ENCODE peak calls at places on chromosomes 13 and 19, in nine cellular contexts. T is tibial artery; N is left lung; R is CD4-positive, alpha-beta memory T cell; X is heart right ventricle; J is neural progenitor cell; V is pancreas; M is lower lobe of right lung; K is A549. A is an unnamed sample.

GRCh38 chr13:37595162-37595561 is 3.4 kb downstream of the POSTN start:
- DNase-seq in T (no peak), K (no peak), R (no peak), J (no peak), X (no peak), V (no peak), N (no peak), M (no peak), A (no peak)

GRCh38 chr19:14556662-14557188 is 15.1 kb downstream of the NDUFB7 start:
- DNase-seq in K (peak; percentile 83), T (peak; percentile 44), V (peak; percentile 90), X (peak; percentile 84), M (peak; percentile 85), J (peak; percentile 91), R (peak; percentile 65), N (peak; percentile 81), A (no peak)

GRCh38 chr19:6568816-6569215 is 22.1 kb downstream of the CD70 start:
- DNase-seq in V (no peak), J (no peak), K (no peak), R (no peak), M (no peak), T (no peak), N (no peak), X (no peak), A (no peak)

GRCh38 chr13:96796234-96796633 is 198.0 kb downstream of the OXGR1 start:
- DNase-seq in V (no peak), T (no peak), M (no peak), J (no peak), X (no peak), N (no peak), R (no peak), K (no peak), A (no peak)

GRCh38 chr13:60226507-60226906 is 62.8 kb upstream of the DIAPH3 start:
- DNase-seq in R (no peak), K (peak; percentile 28), X (no peak), J (peak; percentile 69), T (no peak), V (no peak), N (no peak), M (no peak), A (no peak)

GRCh38 chr19:843180-843835 is 2.5 kb downstream of the PRTN3 start:
- DNase-seq in J (peak; percentile 79), T (no peak), R (no peak), K (peak; percentile 55), N (no peak), X (peak; percentile 51), V (no peak), M (peak; percentile 63), A (no peak)

GRCh38 chr19:8697671-8698432 is 743 bp downstream of the ACTL9 start:
- DNase-seq in J (peak; percentile 41), K (no peak), T (no peak), R (no peak), M (no peak), N (no peak), V (peak; percentile 39), X (no peak), A (no peak)

GRCh38 chr19:44212865-44213346 is 574 bp downstream of the ZNF227 start:
- DNase-seq in V (no peak), X (no peak), J (peak; percentile 28), K (peak; percentile 40), R (no peak), N (no peak), M (no peak), T (no peak), A (no peak)

GRCh38 chr13:21208755-21209154 is 32.3 kb downstream of the MRPL57 start:
- DNase-seq in K (no peak), V (no peak), R (no peak), T (no peak), J (no peak), M (no peak), X (no peak), N (no peak), A (no peak)

GRCh38 chr13:26628706-26629105 is 71.2 kb downstream of the WASF3 start:
- DNase-seq in K (peak; percentile 14), X (no peak), V (no peak), M (no peak), R (no peak), N (no peak), T (no peak), J (peak; percentile 41), A (no peak)

GRCh38 chr13:27481766-27482165 is 31.4 kb upstream of the MTIF3 start:
- DNase-seq in J (peak; percentile 81), R (no peak), K (peak; percentile 51), V (peak; percentile 65), X (no peak), N (peak; percentile 37), M (peak; percentile 63), T (no peak), A (peak; percentile 63)

GRCh38 chr13:100666124-100666523 is 8.5 kb downstream of the TMTC4 start:
- DNase-seq in M (no peak), X (no peak), J (no peak), T (no peak), K (no peak), R (no peak), V (no peak), N (no peak), A (no peak)
- H3K27ac ChIP-seq in M (no peak overlapping the region), X (no peak overlapping the region), J (no peak overlapping the region), T (no peak overlapping the region), K (no peak overlapping the region), R (no peak overlapping the region), V (no peak overlapping the region), N (no peak overlapping the region), A (no peak overlapping the region)

GRCh38 chr19:34314437-34315313 is 50.3 kb upstream of the GPI start:
- DNase-seq in R (no peak), J (no peak), T (no peak), X (no peak), M (no peak), K (no peak), N (no peak), V (no peak), A (no peak)
- H3K4me3 ChIP-seq in R (no peak overlapping the region), J (no peak overlapping the region), T (no peak overlapping the region), X (no peak overlapping the region), M (no peak overlapping the region), K (no peak overlapping the region), N (no peak overlapping the region), V (no peak overlapping the region), A (no peak overlapping the region)

DNA sequence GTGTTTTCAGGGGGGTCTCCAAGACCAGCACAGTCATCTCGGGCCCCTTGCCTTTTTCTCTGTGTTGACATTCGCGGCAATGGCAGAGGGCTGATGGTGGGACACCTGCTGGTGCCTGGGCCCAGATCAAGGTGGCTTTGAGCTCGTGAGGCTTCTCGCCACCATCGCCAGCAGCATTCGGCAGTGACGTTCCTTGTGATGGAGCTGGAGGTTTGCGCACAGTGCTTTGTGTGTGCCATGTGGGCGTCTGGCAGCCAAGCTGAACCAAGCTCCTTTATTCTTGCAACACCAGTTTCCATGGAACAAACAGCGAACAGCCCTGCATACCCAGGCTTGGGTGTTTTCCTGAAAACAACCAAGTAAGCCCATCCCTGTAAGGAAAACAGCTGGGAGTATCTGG is 9.1 kb upstream of the TMEM255B start:
- DNase-seq in T (no peak), X (no peak), N (no peak), K (no peak), V (no peak), J (no peak), R (no peak), M (peak; percentile 31), A (no peak)
- H3K27ac ChIP-seq in T (no peak overlapping the region), X (no peak overlapping the region), N (no peak overlapping the region), K (no peak overlapping the region), V (no peak overlapping the region), J (no peak overlapping the region), R (no peak overlapping the region), M (no peak overlapping the region), A (no peak overlapping the region)

DNA sequence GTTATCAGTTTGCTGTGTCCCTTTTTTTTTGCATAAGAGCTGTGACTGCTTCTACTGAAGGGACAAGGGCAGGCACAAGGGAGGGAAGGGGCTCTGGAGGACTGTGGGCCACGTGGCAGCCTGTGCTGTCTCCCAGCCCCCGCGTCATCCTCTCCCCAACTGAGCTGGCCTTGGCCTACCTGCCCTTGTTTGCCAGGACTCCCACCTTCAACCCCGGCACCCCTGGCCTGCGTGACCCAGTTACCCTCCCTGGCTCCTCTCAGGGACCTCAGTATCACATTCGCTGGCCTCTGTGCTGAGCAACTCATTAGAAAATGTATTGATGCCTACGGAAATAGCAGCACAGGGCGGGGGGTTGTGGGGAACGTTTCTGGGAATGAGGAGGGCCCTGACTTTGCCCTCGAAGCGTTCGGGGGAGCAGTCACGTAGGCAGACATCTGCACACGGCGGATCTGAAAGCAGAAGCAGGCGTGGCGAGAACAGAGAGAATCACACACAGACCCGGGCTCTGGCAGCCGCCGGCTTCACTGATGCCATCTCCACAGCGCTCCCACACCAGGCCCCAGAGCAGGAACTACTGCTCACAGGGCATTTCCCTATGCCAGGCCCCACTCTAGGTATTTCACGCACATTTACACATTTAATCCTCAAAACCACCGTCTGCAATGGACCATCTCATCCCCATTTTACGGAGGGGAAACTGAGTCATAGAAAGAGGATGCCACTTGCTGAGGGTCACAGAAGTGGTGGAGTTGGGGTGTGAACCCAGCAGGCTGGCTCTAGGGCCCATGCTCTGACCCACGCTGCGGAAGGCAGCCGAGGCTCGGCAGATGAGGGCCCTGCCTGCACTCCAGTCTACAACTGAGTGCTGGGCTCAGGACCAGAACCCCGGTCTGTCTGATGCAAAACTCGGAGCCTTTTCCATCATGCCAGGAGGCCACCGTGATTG is 5.7 kb upstream of the ATF5 start:
- DNase-seq in N (no peak), J (no peak), K (no peak), T (no peak), X (no peak), V (peak; percentile 24), R (no peak), M (no peak), A (no peak)
- H3K4me3 ChIP-seq in N (no peak overlapping the region), J (no peak overlapping the region), K (no peak overlapping the region), T (no peak overlapping the region), X (no peak overlapping the region), V (no peak overlapping the region), R (no peak overlapping the region), M (no peak overlapping the region), A (no peak overlapping the region)

DNA sequence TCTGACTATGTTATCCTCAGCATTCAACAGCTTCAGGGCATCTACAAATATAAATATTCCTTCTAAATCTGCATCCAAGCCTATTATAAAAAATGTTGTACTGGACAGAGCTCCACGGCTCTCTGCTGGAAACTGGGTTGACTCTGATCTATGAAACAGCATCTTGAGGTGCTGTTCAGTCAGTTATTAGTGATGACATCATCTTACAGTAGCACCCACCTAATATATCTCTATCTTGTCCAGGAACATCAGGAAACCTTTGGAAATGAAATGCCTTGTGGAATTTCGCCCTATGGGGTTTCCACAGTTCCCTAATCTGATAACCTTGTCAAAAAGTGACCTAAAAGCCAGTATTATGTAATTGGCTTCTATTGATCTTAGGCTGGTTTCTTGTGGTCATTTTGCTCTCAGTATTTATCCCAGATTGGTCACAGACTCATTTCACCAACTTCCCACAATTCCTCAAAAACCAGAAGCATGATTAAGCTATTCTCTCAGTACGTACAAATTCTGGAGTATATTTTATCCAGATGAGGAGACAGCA is 32.9 kb downstream of the ERICH6B start:
- DNase-seq in N (no peak), T (no peak), X (no peak), R (no peak), M (no peak), J (no peak), K (no peak), V (no peak), A (no peak)
- H3K27ac ChIP-seq in N (no peak overlapping the region), T (no peak overlapping the region), X (no peak overlapping the region), R (no peak overlapping the region), M (no peak overlapping the region), J (no peak overlapping the region), K (no peak overlapping the region), V (no peak overlapping the region), A (no peak overlapping the region)

GRCh38 chr13:107865643-107866006 is 349.7 kb downstream of the LIG4 start:
- DNase-seq in X (no peak), V (no peak), T (no peak), K (no peak), N (no peak), J (no peak), R (no peak), M (no peak), A (no peak)
- H3K4me3 ChIP-seq in X (peak overlapping the region; percentile 48), V (peak overlapping the region; percentile 27), T (peak overlapping the region; percentile 44), K (peak overlapping the region; percentile 53), N (peak overlapping the region; percentile 1), J (peak overlapping the region; percentile 57), R (no peak overlapping the region), M (peak overlapping the region; percentile 51), A (peak overlapping the region; percentile 50)